ENCODE peak calls at places on chromosomes 2 and 18, in seven cellular contexts. G is fibroblast of pulmonary artery, M is AG04449, Z is left ventricle myocardium inferior, I is PC-9, J is brain microvascular endothelial cell, H is heart right ventricle. Q is an unnamed sample.
A peak's percentile ranks its signal among the peaks of the same experiment; 100 is the strongest.

GRCh38 chr2:120710256-120710655 is 25.4 kb upstream of the GLI2 start:
- DNase-seq in G (no peak), I (no peak), M (peak; percentile 52), Z (no peak), J (peak; percentile 83), H (no peak), Q (no peak)

GRCh38 chr18:57397440-57397839 is 37.7 kb upstream of the ONECUT2 start:
- DNase-seq in H (no peak), I (peak; percentile 71), J (peak; percentile 43), G (no peak), M (peak; percentile 4), Z (no peak), Q (peak; percentile 2)

GRCh38 chr18:79496978-79497637 is 101.4 kb downstream of the NFATC1 start:
- DNase-seq in G (peak; percentile 92), J (peak; percentile 51), Z (peak; percentile 29), H (peak; percentile 62), I (no peak), M (no peak), Q (peak; percentile 56)

GRCh38 chr2:222521099-222521498 is 96.8 kb downstream of the SGPP2 start:
- DNase-seq in J (no peak), M (no peak), H (no peak), I (no peak), Z (no peak), G (no peak), Q (no peak)

GRCh38 chr2:26344581-26345283 is 1.2 kb upstream of the SELENOI start:
- DNase-seq in Z (no peak), I (peak; percentile 65), M (no peak), H (no peak), J (peak; percentile 50), G (peak; percentile 51), Q (peak; percentile 25)

GRCh38 chr2:191321861-191322662 is 76.9 kb downstream of the MYO1B start:
- DNase-seq in Z (no peak), I (peak; percentile 90), H (peak; percentile 16), J (peak; percentile 50), G (peak; percentile 39), M (no peak), Q (peak; percentile 55)

GRCh38 chr18:61435064-61435652 is 101.9 kb downstream of the CDH20 start:
- DNase-seq in Z (no peak), M (no peak), I (no peak), H (no peak), J (peak; percentile 11), G (peak; percentile 11), Q (peak; percentile 4)

GRCh38 chr2:233079473-233079877 is 19.3 kb downstream of the INPP5D start:
- DNase-seq in G (no peak), J (no peak), M (no peak), H (no peak), I (no peak), Z (no peak), Q (no peak)

GRCh38 chr18:48680339-48680738 is 141.5 kb downstream of the CTIF start:
- DNase-seq in M (no peak), J (no peak), H (no peak), I (no peak), G (no peak), Z (no peak), Q (peak; percentile 9)

GRCh38 chr2:23427976-23428375 is 43.0 kb downstream of the KLHL29 start:
- DNase-seq in M (no peak), Z (no peak), J (no peak), I (no peak), H (no peak), G (no peak), Q (no peak)

GRCh38 chr2:166230024-166230723 is 102.4 kb upstream of the SCN1A start:
- DNase-seq in Z (no peak), M (no peak), G (peak; percentile 64), J (peak; percentile 43), H (no peak), I (no peak), Q (peak; percentile 18)

GRCh38 chr18:555705-556402 is 24.3 kb upstream of the CETN1 start:
- DNase-seq in M (no peak), G (no peak), J (no peak), I (no peak), H (no peak), Z (no peak), Q (no peak)

GRCh38 chr18:33802955-33803354 is 224.9 kb downstream of the ASXL3 start:
- DNase-seq in J (no peak), Z (no peak), M (no peak), H (no peak), G (no peak), I (no peak), Q (no peak)

GRCh38 chr2:39949131-39949530 is 170.1 kb upstream of the THUMPD2 start:
- DNase-seq in M (no peak), J (no peak), Z (no peak), G (no peak), I (peak; percentile 28), H (no peak), Q (no peak)

GRCh38 chr18:48959921-48960920 is 9.5 kb upstream of the SMAD7 start:
- DNase-seq in I (peak; percentile 65), G (peak; percentile 58), Z (no peak), M (no peak), J (peak; percentile 78), H (no peak), Q (peak; percentile 66)

GRCh38 chr2:212929116-212929515 is 222.3 kb downstream of the IKZF2 start:
- DNase-seq in Z (no peak), H (no peak), J (no peak), G (no peak), M (no peak), I (peak; percentile 78), Q (no peak)

GRCh38 chr2:21819475-21819874 is 695.7 kb downstream of the TDRD15 start:
- DNase-seq in Z (no peak), G (peak; percentile 8), M (no peak), I (no peak), J (peak; percentile 47), H (no peak), Q (no peak)

DNA sequence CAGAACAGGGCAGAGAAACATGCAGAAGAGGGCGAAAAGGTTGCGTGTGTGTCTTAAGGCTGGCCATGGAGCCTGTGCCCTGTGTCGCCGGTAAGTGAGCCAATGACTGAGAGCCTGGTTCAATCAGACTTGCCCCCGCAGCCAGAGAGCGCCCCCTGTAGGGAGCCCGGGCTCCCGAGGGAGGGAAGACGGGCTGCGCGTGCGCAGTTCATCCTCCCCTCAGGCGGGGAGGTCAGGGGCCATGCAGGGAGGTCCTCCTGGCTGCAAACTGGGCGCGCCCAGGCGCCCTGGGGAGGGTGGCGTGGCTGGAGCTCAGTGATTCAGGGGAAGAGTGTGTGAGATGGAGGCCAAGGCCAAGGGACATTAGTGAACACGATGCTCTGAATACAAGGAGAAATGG is 276.6 kb downstream of the PHLPP1 start:
- DNase-seq in Z (no peak), J (no peak), I (no peak), G (no peak), H (no peak), M (no peak), Q (no peak)
- TF ChIP-seq CTCF in Z (no peak), J (no peak), I (no peak), G (no peak), H (no peak), M (no peak), Q (no peak)

DNA sequence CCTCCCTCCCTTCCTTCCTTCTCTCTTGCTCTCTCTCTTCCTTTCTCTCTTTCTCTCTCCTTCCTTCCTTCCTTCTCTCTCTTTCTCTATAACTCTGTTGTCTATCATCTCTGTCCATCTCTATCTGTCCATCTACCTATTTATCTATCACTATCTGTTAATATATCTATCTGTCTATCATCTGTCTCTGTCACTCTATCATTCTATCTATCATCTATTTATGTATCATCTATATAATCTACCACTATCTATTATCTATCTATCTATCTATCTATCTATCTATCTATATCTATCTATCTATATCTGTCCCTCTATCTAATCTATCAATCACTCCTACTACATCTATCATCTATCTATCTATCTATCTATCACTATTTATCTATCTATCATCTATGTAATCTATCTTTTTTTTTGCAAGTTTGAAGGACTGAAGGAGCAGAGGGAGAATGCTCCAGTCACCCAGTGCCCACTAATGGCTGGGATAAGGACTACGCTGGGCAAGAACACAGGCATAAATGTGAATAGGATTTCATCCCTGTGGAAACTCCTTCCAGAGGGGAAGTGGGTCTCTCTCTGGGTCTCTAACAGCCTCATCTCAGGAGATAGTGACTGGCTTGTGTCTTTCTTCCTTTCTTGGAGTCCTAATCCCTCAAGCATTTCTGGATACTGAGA is 427.0 kb downstream of the LPIN1 start:
- DNase-seq in J (no peak), I (no peak), H (no peak), M (no peak), Z (no peak), G (peak; percentile 33), Q (peak; percentile 22)
- TF ChIP-seq CTCF in J (peak; percentile 74), I (peak; percentile 23), H (no peak), M (peak; percentile 41), Z (no peak), G (peak; percentile 49), Q (peak; percentile 47)

GRCh38 chr2:105842555-105842954 is 97.8 kb downstream of the NCK2 start:
- DNase-seq in Z (no peak), J (no peak), G (no peak), M (no peak), H (no peak), I (no peak), Q (no peak)

GRCh38 chr2:105841551-105841950 is 96.8 kb downstream of the NCK2 start:
- DNase-seq in M (no peak), G (no peak), Z (no peak), H (no peak), I (no peak), J (no peak), Q (no peak)

GRCh38 chr2:105843797-105844374 is 99.2 kb downstream of the NCK2 start:
- DNase-seq in H (no peak), M (no peak), J (no peak), I (no peak), G (no peak), Z (no peak), Q (no peak)

GRCh38 chr2:105839793-105840192 is 95.1 kb downstream of the NCK2 start:
- DNase-seq in Z (no peak), H (no peak), J (no peak), M (no peak), G (no peak), I (no peak), Q (no peak)

GRCh38 chr2:105840933-105841332 is 96.2 kb downstream of the NCK2 start:
- DNase-seq in M (no peak), I (no peak), H (no peak), Z (no peak), G (no peak), J (no peak), Q (no peak)
- TF ChIP-seq CTCF in M (no peak), I (no peak), H (no peak), Z (no peak), G (no peak), J (no peak), Q (no peak)

DNA sequence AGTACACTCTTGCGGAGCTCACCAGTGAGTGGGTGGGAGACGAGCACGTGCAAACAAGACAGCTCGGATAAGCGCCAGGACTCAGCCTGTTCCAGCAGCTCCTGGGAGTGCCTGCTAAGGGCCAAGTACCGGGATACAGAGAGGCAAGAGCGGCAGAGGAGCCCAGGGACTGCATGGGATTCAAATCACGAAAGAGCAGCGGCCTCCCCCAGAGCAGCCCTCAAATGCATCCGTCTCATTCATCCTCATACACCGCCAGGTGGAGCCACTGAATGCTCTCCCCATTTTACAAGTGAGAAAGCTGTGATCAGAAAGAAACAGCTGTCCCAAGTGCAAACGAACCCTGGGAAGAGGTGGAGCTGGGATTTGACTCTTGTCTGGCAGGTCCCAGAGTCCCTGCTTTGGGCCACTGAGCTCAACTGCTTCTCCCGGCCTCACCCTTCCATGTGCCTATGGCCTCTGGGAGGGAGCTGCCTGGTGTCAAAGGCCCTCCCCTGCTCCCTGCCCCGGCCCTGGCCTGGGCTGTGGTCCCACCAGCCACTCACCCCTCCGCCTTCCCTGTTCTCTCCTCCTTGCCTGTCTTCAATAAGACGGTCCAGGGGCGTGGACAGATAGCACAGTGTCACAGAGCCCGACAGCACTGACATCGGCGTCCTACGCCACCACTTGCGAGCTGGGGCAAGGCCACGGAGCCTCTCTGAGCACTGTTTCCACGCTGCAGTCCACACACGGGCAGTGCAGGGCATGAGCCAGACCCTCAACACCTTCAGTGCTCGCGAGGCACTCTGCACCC is 72.8 kb upstream of the TAF1B start:
- DNase-seq in H (peak; percentile 74), M (peak; percentile 10), I (peak; percentile 67), Z (peak; percentile 65), G (peak; percentile 80), J (peak; percentile 70), Q (peak; percentile 82)
- TF ChIP-seq CTCF in H (peak; percentile 72), M (peak; percentile 76), I (peak; percentile 84), Z (peak; percentile 78), G (peak; percentile 80), J (peak; percentile 86), Q (peak; percentile 82)